ENCODE peak calls at places on chromosomes 16 and 17, in six cellular contexts. S is NCI-H1417, Z is AG09309, E is GM23338, T is NCI-H146, X is fibroblast of the aortic adventitia. C is an unnamed sample.

GRCh38 chr17:40076101-40076498 is 13.3 kb downstream of the THRA start:
- DNase-seq in S (no peak), Z (no peak), E (no peak), T (no peak), X (no peak), C (no peak)

GRCh38 chr17:83196088-83196765 is 116.8 kb downstream of the METRNL start:
- DNase-seq in S (no peak), Z (peak; percentile 70), E (no peak), T (no peak), X (peak; percentile 89), C (peak; percentile 34)

GRCh38 chr16:57092786-57093301 is 461 bp downstream of the CPNE2 start:
- DNase-seq in S (no peak), Z (no peak), E (peak; percentile 69), T (peak; percentile 32), X (no peak), C (no peak)

GRCh38 chr16:53053967-53054669 is 673 bp upstream of the CHD9 start:
- DNase-seq in S (no peak), Z (no peak), E (no peak), T (no peak), X (peak; percentile 46), C (no peak)

GRCh38 chr17:45093444-45094110 is 32.5 kb downstream of the NMT1 start:
- DNase-seq in S (no peak), Z (no peak), E (no peak), T (no peak), X (peak; percentile 40), C (no peak)

GRCh38 chr17:36148559-36149295 is 27.7 kb downstream of the TBC1D3B start:
- DNase-seq in S (peak; percentile 48), Z (no peak), E (peak; percentile 74), T (peak; percentile 2), X (peak; percentile 67), C (no peak)

GRCh38 chr16:85626191-85626951 is 13.2 kb downstream of the GSE1 start:
- DNase-seq in S (no peak), Z (no peak), E (peak; percentile 75), T (peak; percentile 97), X (no peak), C (no peak)

GRCh38 chr16:56912746-56913703 is 18.9 kb upstream of the HERPUD1 start:
- DNase-seq in S (no peak), Z (peak; percentile 76), E (no peak), T (no peak), X (peak; percentile 82), C (no peak)

GRCh38 chr17:77086433-77087010 is 54.2 kb upstream of the SEC14L1 start:
- DNase-seq in S (peak; percentile 84), Z (peak; percentile 13), E (peak; percentile 96), T (peak; percentile 94), X (peak; percentile 83), C (peak; percentile 29)

GRCh38 chr17:76370261-76370993 is 14.0 kb upstream of the SPHK1 start:
- DNase-seq in S (no peak), Z (peak; percentile 92), E (peak; percentile 62), T (no peak), X (peak; percentile 97), C (peak; percentile 71)

GRCh38 chr17:58300336-58300735 is 19.6 kb upstream of the MPO start:
- DNase-seq in S (no peak), Z (no peak), E (no peak), T (no peak), X (no peak), C (no peak)

GRCh38 chr16:84434800-84435199 is 66.5 kb downstream of the ATP2C2 start:
- DNase-seq in S (no peak), Z (no peak), E (no peak), T (peak; percentile 47), X (no peak), C (no peak)

GRCh38 chr17:55495239-55495638 is 16.0 kb downstream of the SMIM36 start:
- DNase-seq in S (no peak), Z (no peak), E (no peak), T (no peak), X (no peak), C (no peak)

GRCh38 chr16:72884037-72884436 is 163.9 kb downstream of the ZFHX3 start:
- DNase-seq in S (no peak), Z (no peak), E (no peak), T (no peak), X (peak; percentile 67), C (no peak)

GRCh38 chr17:77666881-77667395 is 291.6 kb upstream of the TNRC6C start:
- DNase-seq in S (peak; percentile 59), Z (no peak), E (no peak), T (no peak), X (no peak), C (no peak)

GRCh38 chr16:2468142-2468724 is 2.9 kb upstream of the NTN3 start:
- DNase-seq in S (peak; percentile 91), Z (no peak), E (peak; percentile 63), T (peak; percentile 97), X (no peak), C (no peak)